ENCODE peak calls at places on chromosomes 12 and 14, in nine cellular contexts. K is iris pigment epithelial cell; C is transverse colon; D is stimulated activated CD8-positive, alpha-beta memory T cell treated with anti-CD3 and anti-CD28 coated beads, Interleukin-2, amount 100 ng/mL, for 48 hours; Z is activated naive CD4-positive, alpha-beta T cell; B is mesenteric fat pad; L is T-helper 2 cell; A is activated CD4-positive, alpha-beta T cell treated with anti-CD3 and anti-CD28 coated beads for 1 hour; V is T-helper 22 cell. J is an unnamed sample.

GRCh38 chr14:49770212-49770817 is 2.4 kb downstream of the KLHDC2 start:
- DNase-seq in K (peak), C (peak), D (no peak), Z (no peak), B (no peak), L (no peak), A (no peak), V (no peak), J (no peak)

GRCh38 chr12:75323663-75324062 is 6.5 kb downstream of the CAPS2 start:
- DNase-seq in K (peak), C (no peak), D (no peak), Z (no peak), B (no peak), L (no peak), A (no peak), V (no peak), J (no peak)

GRCh38 chr12:19220205-19220604 is 90.7 kb downstream of the PLEKHA5 start:
- DNase-seq in K (peak), C (no peak), D (no peak), Z (no peak), B (no peak), L (no peak), A (no peak), V (no peak), J (no peak)

GRCh38 chr12:5516781-5517180 is 84.9 kb downstream of the NTF3 start:
- DNase-seq in K (no peak), C (no peak), D (no peak), Z (no peak), B (no peak), L (no peak), A (no peak), V (no peak), J (no peak)

GRCh38 chr14:71751264-71751663 is 181.0 kb upstream of the RGS6 start:
- DNase-seq in K (no peak), C (no peak), D (no peak), Z (no peak), B (no peak), L (no peak), A (no peak), V (no peak), J (no peak)

GRCh38 chr14:104317975-104318557 is 179.7 kb downstream of the KIF26A start:
- DNase-seq in K (no peak), C (no peak), D (no peak), Z (no peak), B (peak), L (no peak), A (no peak), V (no peak), J (no peak)

GRCh38 chr14:86673523-86673969 is 1143.6 kb downstream of the FLRT2 start:
- DNase-seq in K (no peak), C (no peak), D (no peak), Z (no peak), B (no peak), L (no peak), A (no peak), V (no peak), J (no peak)

GRCh38 chr12:5085896-5086295 is 42.2 kb downstream of the KCNA5 start:
- DNase-seq in K (peak), C (no peak), D (no peak), Z (no peak), B (no peak), L (no peak), A (no peak), V (no peak), J (no peak)

GRCh38 chr14:97061198-97061597 is 264.0 kb downstream of the VRK1 start:
- DNase-seq in K (no peak), C (peak), D (no peak), Z (no peak), B (no peak), L (no peak), A (no peak), V (no peak), J (no peak)

GRCh38 chr12:22268406-22268805 is 66.1 kb downstream of the ST8SIA1 start:
- DNase-seq in K (no peak), C (no peak), D (no peak), Z (no peak), B (no peak), L (no peak), A (no peak), V (no peak), J (no peak)

GRCh38 chr12:49482095-49483051 is 56.5 kb upstream of the KCNH3 start:
- DNase-seq in K (no peak), C (no peak), D (no peak), Z (no peak), B (no peak), L (no peak), A (no peak), V (no peak), J (no peak)

GRCh38 chr12:121799175-121799841 is 4.5 kb upstream of the SETD1B start:
- DNase-seq in K (peak), C (peak), D (no peak), Z (peak), B (peak), L (no peak), A (no peak), V (peak), J (peak)

GRCh38 chr12:62933220-62933870 is 1.6 kb downstream of the PPM1H start:
- DNase-seq in K (no peak), C (peak), D (no peak), Z (no peak), B (no peak), L (no peak), A (no peak), V (no peak), J (no peak)

GRCh38 chr14:35215110-35215872 is 76.9 kb upstream of the PSMA6 start:
- DNase-seq in K (peak), C (no peak), D (no peak), Z (no peak), B (no peak), L (no peak), A (no peak), V (no peak), J (no peak)